ENCODE peak calls at places on chromosome 5, in seven cellular contexts. One of them, this sample, is unnamed.

GRCh38 chr5:126339215-126339805 is 83.9 kb upstream of the GRAMD2B start:
- DNase-seq in vagina: no peak
- DNase-seq in upper lobe of left lung: no peak
- DNase-seq in sigmoid colon: no peak
- DNase-seq in Peyer's patch: no peak
- DNase-seq in spleen: no peak
- DNase-seq in breast epithelium: no peak
- DNase-seq in this sample: no peak

GRCh38 chr5:143968071-143968878 is 156.3 kb downstream of the HMHB1 start:
- DNase-seq in upper lobe of left lung: no peak
- DNase-seq in vagina: no peak
- DNase-seq in spleen: no peak
- DNase-seq in Peyer's patch: no peak
- DNase-seq in sigmoid colon: no peak
- DNase-seq in breast epithelium: no peak
- DNase-seq in this sample: no peak

GRCh38 chr5:111676496-111676895 is 80.5 kb downstream of the NREP start:
- DNase-seq in spleen: no peak
- DNase-seq in breast epithelium: no peak
- DNase-seq in Peyer's patch: no peak
- DNase-seq in upper lobe of left lung: no peak
- DNase-seq in sigmoid colon: no peak
- DNase-seq in vagina: no peak
- DNase-seq in this sample: no peak

GRCh38 chr5:31664566-31664965 is 25.6 kb downstream of the PDZD2 start:
- DNase-seq in Peyer's patch: no peak
- DNase-seq in vagina: no peak
- DNase-seq in upper lobe of left lung: no peak
- DNase-seq in breast epithelium: no peak
- DNase-seq in sigmoid colon: no peak
- DNase-seq in spleen: no peak
- DNase-seq in this sample: no peak

GRCh38 chr5:125042243-125042887 is 295.9 kb upstream of the ZNF608 start:
- DNase-seq in vagina: no peak
- DNase-seq in sigmoid colon: no peak
- DNase-seq in breast epithelium: no peak
- DNase-seq in upper lobe of left lung: no peak
- DNase-seq in Peyer's patch: no peak
- DNase-seq in spleen: no peak
- DNase-seq in this sample: no peak

GRCh38 chr5:117713585-117714198 is 1139.1 kb upstream of the SEMA6A start:
- DNase-seq in upper lobe of left lung: no peak
- DNase-seq in Peyer's patch: no peak
- DNase-seq in sigmoid colon: no peak
- DNase-seq in breast epithelium: no peak
- DNase-seq in vagina: no peak
- DNase-seq in spleen: no peak
- DNase-seq in this sample: no peak

GRCh38 chr5:137695651-137696428 is 40.0 kb downstream of the KLHL3 start:
- DNase-seq in sigmoid colon: no peak
- DNase-seq in upper lobe of left lung: peak
- DNase-seq in Peyer's patch: no peak
- DNase-seq in vagina: no peak
- DNase-seq in spleen: no peak
- DNase-seq in breast epithelium: no peak
- DNase-seq in this sample: no peak

GRCh38 chr5:154368041-154368800 is 77.6 kb upstream of the SAP30L start:
- DNase-seq in Peyer's patch: no peak
- DNase-seq in spleen: no peak
- DNase-seq in vagina: no peak
- DNase-seq in upper lobe of left lung: no peak
- DNase-seq in sigmoid colon: peak
- DNase-seq in breast epithelium: no peak
- DNase-seq in this sample: no peak

GRCh38 chr5:169521366-169521983 is 62.1 kb upstream of the SPDL1 start:
- DNase-seq in breast epithelium: no peak
- DNase-seq in upper lobe of left lung: no peak
- DNase-seq in spleen: no peak
- DNase-seq in Peyer's patch: no peak
- DNase-seq in vagina: no peak
- DNase-seq in sigmoid colon: no peak
- DNase-seq in this sample: peak

GRCh38 chr5:13814293-13814692 is 130.2 kb downstream of the DNAH5 start:
- DNase-seq in Peyer's patch: no peak
- DNase-seq in vagina: no peak
- DNase-seq in breast epithelium: no peak
- DNase-seq in spleen: no peak
- DNase-seq in sigmoid colon: no peak
- DNase-seq in upper lobe of left lung: no peak
- DNase-seq in this sample: no peak

GRCh38 chr5:33894566-33894965 is 2.8 kb upstream of the ADAMTS12 start:
- DNase-seq in sigmoid colon: no peak
- DNase-seq in spleen: no peak
- DNase-seq in Peyer's patch: no peak
- DNase-seq in breast epithelium: no peak
- DNase-seq in vagina: no peak
- DNase-seq in upper lobe of left lung: no peak
- DNase-seq in this sample: no peak

GRCh38 chr5:122180863-122181519 is 51.6 kb downstream of the ZNF474 start:
- DNase-seq in vagina: no peak
- DNase-seq in upper lobe of left lung: no peak
- DNase-seq in breast epithelium: no peak
- DNase-seq in spleen: no peak
- DNase-seq in sigmoid colon: no peak
- DNase-seq in Peyer's patch: no peak
- DNase-seq in this sample: no peak

GRCh38 chr5:82544004-82544403 is 265.9 kb upstream of the RPS23 start:
- DNase-seq in spleen: no peak
- DNase-seq in vagina: no peak
- DNase-seq in Peyer's patch: no peak
- DNase-seq in upper lobe of left lung: no peak
- DNase-seq in sigmoid colon: no peak
- DNase-seq in breast epithelium: no peak
- DNase-seq in this sample: no peak
- TF ChIP-seq POLR2A in spleen: no peak
- TF ChIP-seq POLR2A in vagina: no peak
- TF ChIP-seq POLR2A in Peyer's patch: no peak
- TF ChIP-seq POLR2A in upper lobe of left lung: no peak
- TF ChIP-seq POLR2A in sigmoid colon: no peak
- TF ChIP-seq POLR2A in breast epithelium: no peak
- TF ChIP-seq POLR2A in this sample: no peak

GRCh38 chr5:127924606-127925005 is 159.0 kb upstream of the SLC12A2 start:
- DNase-seq in Peyer's patch: no peak
- DNase-seq in upper lobe of left lung: no peak
- DNase-seq in sigmoid colon: no peak
- DNase-seq in vagina: no peak
- DNase-seq in spleen: no peak
- DNase-seq in breast epithelium: no peak
- DNase-seq in this sample: no peak

GRCh38 chr5:127922603-127923002 is 161.0 kb upstream of the SLC12A2 start:
- DNase-seq in spleen: no peak
- DNase-seq in Peyer's patch: no peak
- DNase-seq in upper lobe of left lung: no peak
- DNase-seq in vagina: no peak
- DNase-seq in sigmoid colon: no peak
- DNase-seq in breast epithelium: no peak
- DNase-seq in this sample: no peak

GRCh38 chr5:127925916-127926315 is 157.7 kb upstream of the SLC12A2 start:
- DNase-seq in vagina: no peak
- DNase-seq in Peyer's patch: no peak
- DNase-seq in upper lobe of left lung: no peak
- DNase-seq in spleen: no peak
- DNase-seq in sigmoid colon: no peak
- DNase-seq in breast epithelium: no peak
- DNase-seq in this sample: no peak

GRCh38 chr5:127926974-127927373 is 156.6 kb upstream of the SLC12A2 start:
- DNase-seq in breast epithelium: no peak
- DNase-seq in vagina: no peak
- DNase-seq in sigmoid colon: no peak
- DNase-seq in Peyer's patch: no peak
- DNase-seq in upper lobe of left lung: no peak
- DNase-seq in spleen: no peak
- DNase-seq in this sample: no peak

DNA sequence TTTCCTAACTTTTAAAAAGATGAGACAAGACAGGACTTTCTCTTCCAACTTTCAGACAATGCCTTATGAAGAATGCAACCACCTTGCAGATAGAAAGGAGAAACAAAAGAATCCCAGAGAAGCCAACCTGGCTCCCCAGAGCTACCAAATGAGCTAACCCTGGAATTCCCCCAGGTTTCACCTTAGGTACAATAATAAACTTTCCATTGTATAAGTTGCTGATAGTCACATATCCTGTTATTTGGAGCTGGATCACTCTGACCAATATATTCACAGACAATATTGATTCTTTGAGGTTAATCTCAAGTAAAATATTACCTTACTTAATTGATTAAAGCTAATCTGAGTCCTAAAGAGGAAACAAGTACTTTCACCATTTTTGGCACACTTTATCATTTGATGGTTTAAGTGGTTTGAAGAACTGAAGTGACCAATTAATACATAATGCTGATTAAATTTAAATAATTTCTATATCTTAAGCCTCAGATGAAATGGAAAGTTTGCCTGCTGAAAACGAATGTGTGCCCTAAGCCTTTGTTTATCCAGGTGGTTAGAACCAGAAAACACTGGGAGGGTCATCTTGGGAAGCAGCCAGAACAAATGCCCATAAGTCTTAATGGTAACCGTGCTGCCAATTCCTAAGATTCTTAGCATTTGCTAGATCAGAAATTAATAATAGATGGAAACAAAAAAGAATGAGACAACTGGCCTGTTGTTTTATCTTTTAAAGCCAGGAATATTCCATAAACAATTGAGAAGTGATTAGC is 159.6 kb upstream of the SLC12A2 start:
- DNase-seq in upper lobe of left lung: no peak
- DNase-seq in vagina: no peak
- DNase-seq in Peyer's patch: no peak
- DNase-seq in breast epithelium: no peak
- DNase-seq in sigmoid colon: no peak
- DNase-seq in spleen: no peak
- DNase-seq in this sample: no peak
- H3K27ac ChIP-seq in upper lobe of left lung: no peak
- H3K27ac ChIP-seq in vagina: no peak
- H3K27ac ChIP-seq in Peyer's patch: no peak
- H3K27ac ChIP-seq in breast epithelium: no peak
- H3K27ac ChIP-seq in sigmoid colon: no peak
- H3K27ac ChIP-seq in spleen: no peak
- H3K27ac ChIP-seq in this sample: no peak

GRCh38 chr5:132498686-132499271 is 8.2 kb upstream of the IRF1 start:
- DNase-seq in Peyer's patch: peak
- DNase-seq in upper lobe of left lung: no peak
- DNase-seq in spleen: no peak
- DNase-seq in breast epithelium: no peak
- DNase-seq in vagina: peak
- DNase-seq in sigmoid colon: no peak
- DNase-seq in this sample: no peak

GRCh38 chr5:132498152-132498551 is 7.6 kb upstream of the IRF1 start:
- DNase-seq in sigmoid colon: peak
- DNase-seq in vagina: peak
- DNase-seq in upper lobe of left lung: no peak
- DNase-seq in spleen: peak
- DNase-seq in Peyer's patch: peak
- DNase-seq in breast epithelium: no peak
- DNase-seq in this sample: peak

GRCh38 chr5:132496631-132497487 is 6.3 kb upstream of the IRF1 start:
- DNase-seq in breast epithelium: peak
- DNase-seq in spleen: peak
- DNase-seq in vagina: peak
- DNase-seq in upper lobe of left lung: peak
- DNase-seq in Peyer's patch: peak
- DNase-seq in sigmoid colon: peak
- DNase-seq in this sample: peak

GRCh38 chr5:132495672-132496630 is 5.4 kb upstream of the IRF1 start:
- DNase-seq in sigmoid colon: peak
- DNase-seq in breast epithelium: peak
- DNase-seq in spleen: peak
- DNase-seq in Peyer's patch: peak
- DNase-seq in vagina: peak
- DNase-seq in upper lobe of left lung: peak
- DNase-seq in this sample: peak

DNA sequence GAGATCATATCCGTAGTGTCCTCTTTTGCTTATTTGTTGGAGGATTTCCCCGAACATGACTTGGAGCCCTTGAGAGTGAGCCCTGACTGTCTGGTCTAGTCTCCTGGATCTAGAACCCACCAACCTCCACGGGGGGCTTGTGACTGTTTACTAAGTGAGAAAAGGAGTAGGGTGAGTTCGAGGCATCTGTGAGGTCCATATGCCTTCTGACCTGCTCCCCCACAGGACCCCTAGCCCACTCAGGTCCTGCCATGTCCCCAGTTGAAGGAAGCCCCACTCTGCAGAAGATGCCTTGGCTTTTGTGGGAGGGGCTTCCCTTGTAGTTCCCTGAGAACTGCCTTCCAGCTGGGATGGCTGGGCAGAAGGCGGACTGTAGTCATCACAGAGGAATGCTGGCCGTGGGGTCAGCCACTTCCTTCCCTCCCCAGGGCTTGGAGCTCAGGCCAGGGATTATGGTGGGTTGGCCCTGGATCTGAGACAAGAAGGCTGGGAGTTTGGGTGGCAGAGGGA is 7.0 kb upstream of the IRF1 start:
- DNase-seq in sigmoid colon: peak
- DNase-seq in vagina: peak
- DNase-seq in spleen: peak
- DNase-seq in upper lobe of left lung: no peak
- DNase-seq in breast epithelium: no peak
- DNase-seq in Peyer's patch: peak
- DNase-seq in this sample: no peak
- H3K4me3 ChIP-seq in sigmoid colon: peak
- H3K4me3 ChIP-seq in vagina: peak
- H3K4me3 ChIP-seq in spleen: peak
- H3K4me3 ChIP-seq in upper lobe of left lung: no peak
- H3K4me3 ChIP-seq in breast epithelium: peak
- H3K4me3 ChIP-seq in Peyer's patch: peak
- H3K4me3 ChIP-seq in this sample: peak

GRCh38 chr5:53112909-53113308 is 3.4 kb upstream of the MOCS2 start:
- DNase-seq in Peyer's patch: no peak
- DNase-seq in spleen: no peak
- DNase-seq in vagina: no peak
- DNase-seq in sigmoid colon: no peak
- DNase-seq in upper lobe of left lung: no peak
- DNase-seq in breast epithelium: no peak
- DNase-seq in this sample: peak

GRCh38 chr5:53111139-53111538 is 1.6 kb upstream of the MOCS2 start:
- DNase-seq in sigmoid colon: no peak
- DNase-seq in upper lobe of left lung: no peak
- DNase-seq in Peyer's patch: no peak
- DNase-seq in spleen: no peak
- DNase-seq in breast epithelium: no peak
- DNase-seq in vagina: no peak
- DNase-seq in this sample: no peak

GRCh38 chr5:53110156-53110555 is 599 bp upstream of the MOCS2 start:
- DNase-seq in spleen: no peak
- DNase-seq in Peyer's patch: no peak
- DNase-seq in vagina: no peak
- DNase-seq in sigmoid colon: no peak
- DNase-seq in upper lobe of left lung: no peak
- DNase-seq in breast epithelium: no peak
- DNase-seq in this sample: no peak

GRCh38 chr5:53109041-53109435 is 519 bp downstream of the MOCS2 start:
- DNase-seq in sigmoid colon: no peak
- DNase-seq in vagina: no peak
- DNase-seq in breast epithelium: no peak
- DNase-seq in spleen: no peak
- DNase-seq in upper lobe of left lung: no peak
- DNase-seq in Peyer's patch: no peak
- DNase-seq in this sample: peak

GRCh38 chr5:53109436-53110127 is at the start of gene MOCS2:
- DNase-seq in upper lobe of left lung: peak
- DNase-seq in breast epithelium: peak
- DNase-seq in vagina: peak
- DNase-seq in sigmoid colon: peak
- DNase-seq in spleen: peak
- DNase-seq in Peyer's patch: peak
- DNase-seq in this sample: peak
- TF ChIP-seq POLR2A in upper lobe of left lung: peak
- TF ChIP-seq POLR2A in breast epithelium: peak
- TF ChIP-seq POLR2A in vagina: no peak
- TF ChIP-seq POLR2A in sigmoid colon: peak
- TF ChIP-seq POLR2A in spleen: peak
- TF ChIP-seq POLR2A in Peyer's patch: peak
- TF ChIP-seq POLR2A in this sample: peak